ENCODE peak calls at places on chromosomes 1 and 21, in four cellular contexts. One of them, this sample, is unnamed.

GRCh38 chr1:14919755-14920154 is 233.8 kb upstream of the TMEM51 start:
- DNase-seq in heart right ventricle: no peak
- DNase-seq in fibroblast of lung: no peak
- DNase-seq in pancreas: no peak
- DNase-seq in this sample: no peak

GRCh38 chr1:111275079-111275478 is 15.6 kb upstream of the CHIA start:
- DNase-seq in heart right ventricle: peak; percentile 73
- DNase-seq in fibroblast of lung: peak; percentile 85
- DNase-seq in pancreas: no peak
- DNase-seq in this sample: peak; percentile 43

GRCh38 chr1:15730936-15731335 is 5.1 kb upstream of the SLC25A34 start:
- DNase-seq in heart right ventricle: no peak
- DNase-seq in fibroblast of lung: no peak
- DNase-seq in pancreas: no peak
- DNase-seq in this sample: no peak

GRCh38 chr1:49102752-49103151 is 326.1 kb upstream of the BEND5 start:
- DNase-seq in heart right ventricle: no peak
- DNase-seq in fibroblast of lung: peak; percentile 97
- DNase-seq in pancreas: no peak
- DNase-seq in this sample: no peak

GRCh38 chr1:150152772-150153461 is 3.2 kb downstream of the PLEKHO1 start:
- DNase-seq in heart right ventricle: no peak
- DNase-seq in fibroblast of lung: peak; percentile 77
- DNase-seq in pancreas: no peak
- DNase-seq in this sample: peak; percentile 72

GRCh38 chr1:209045326-209046057 is 538.0 kb upstream of the CAMK1G start:
- DNase-seq in heart right ventricle: no peak
- DNase-seq in fibroblast of lung: peak; percentile 67
- DNase-seq in pancreas: peak; percentile 82
- DNase-seq in this sample: no peak

GRCh38 chr1:12549460-12550349 is 68.3 kb downstream of the DHRS3 start:
- DNase-seq in heart right ventricle: peak; percentile 62
- DNase-seq in fibroblast of lung: peak; percentile 98
- DNase-seq in pancreas: no peak
- DNase-seq in this sample: peak; percentile 89

GRCh38 chr1:84365225-84366221 is 32.8 kb upstream of the DNASE2B start:
- DNase-seq in heart right ventricle: no peak
- DNase-seq in fibroblast of lung: peak; percentile 99
- DNase-seq in pancreas: no peak
- DNase-seq in this sample: no peak

DNA sequence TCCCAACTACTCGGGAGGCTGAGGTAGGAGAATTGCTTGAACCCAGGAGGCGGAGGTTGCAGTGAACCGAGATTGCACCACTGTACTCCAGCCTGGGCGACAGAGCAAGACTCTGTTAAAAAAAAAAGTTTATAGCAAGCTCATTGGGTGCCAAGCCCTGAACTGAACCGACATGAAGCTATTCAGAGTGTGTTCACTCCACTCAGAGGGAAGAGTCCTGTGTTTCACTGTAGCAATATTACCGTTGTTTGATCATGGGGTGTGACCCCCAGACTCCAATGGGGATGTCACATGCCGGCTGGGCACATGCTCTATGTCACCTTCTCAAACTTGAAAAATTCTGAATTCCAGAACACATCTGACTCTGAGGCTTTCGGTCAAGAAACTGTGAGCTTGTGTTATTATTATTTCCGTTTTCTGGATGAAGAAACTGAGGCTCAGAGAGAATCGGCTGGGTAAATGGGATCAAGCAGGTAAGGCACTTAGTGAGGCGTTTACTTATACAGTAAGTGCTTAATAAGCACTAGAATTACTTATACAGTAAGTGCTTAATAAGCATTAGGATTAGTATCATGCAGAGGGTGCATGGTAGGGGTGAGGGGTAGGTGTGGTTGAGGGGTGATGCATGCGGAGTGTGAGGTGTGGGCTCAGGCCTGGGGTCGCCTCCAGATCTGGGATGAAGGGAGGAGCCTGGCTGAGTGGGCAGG is 36.2 kb downstream of the HSPG2 start:
- DNase-seq in heart right ventricle: no peak
- DNase-seq in fibroblast of lung: no peak
- DNase-seq in pancreas: no peak
- DNase-seq in this sample: no peak
- H3K4me1 ChIP-seq in heart right ventricle: peaks cover 100% of the 10 kb centered on the region
- H3K4me1 ChIP-seq in fibroblast of lung: peaks cover 40% of the 10 kb centered on the region
- H3K4me1 ChIP-seq in pancreas: peaks cover 20% of the 10 kb centered on the region
- H3K4me1 ChIP-seq in this sample: peaks cover 84% of the 10 kb centered on the region

GRCh38 chr1:8603220-8603616 is 214.2 kb downstream of the RERE start:
- DNase-seq in heart right ventricle: no peak
- DNase-seq in fibroblast of lung: peak; percentile 15
- DNase-seq in pancreas: no peak
- DNase-seq in this sample: no peak
- H3K9me3 ChIP-seq in heart right ventricle: no peaks in the 10 kb centered on the region
- H3K9me3 ChIP-seq in fibroblast of lung: no peaks in the 10 kb centered on the region
- H3K9me3 ChIP-seq in pancreas: no peaks in the 10 kb centered on the region
- H3K9me3 ChIP-seq in this sample: no peaks in the 10 kb centered on the region

GRCh38 chr1:179187043-179187442 is 42.4 kb downstream of the ABL2 start:
- DNase-seq in heart right ventricle: no peak
- DNase-seq in fibroblast of lung: no peak
- DNase-seq in pancreas: no peak
- DNase-seq in this sample: no peak
- H3K4me1 ChIP-seq in heart right ventricle: peaks cover 14% of the 10 kb centered on the region
- H3K4me1 ChIP-seq in fibroblast of lung: peaks cover 2% of the 10 kb centered on the region
- H3K4me1 ChIP-seq in pancreas: no peaks in the 10 kb centered on the region
- H3K4me1 ChIP-seq in this sample: peaks cover 2% of the 10 kb centered on the region

GRCh38 chr21:28267449-28267848 is 725.2 kb downstream of the LTN1 start:
- DNase-seq in heart right ventricle: no peak
- DNase-seq in fibroblast of lung: no peak
- DNase-seq in pancreas: no peak
- DNase-seq in this sample: no peak
- H3K9me3 ChIP-seq in heart right ventricle: no peaks in the 10 kb centered on the region
- H3K9me3 ChIP-seq in fibroblast of lung: no peaks in the 10 kb centered on the region
- H3K9me3 ChIP-seq in pancreas: no peaks in the 10 kb centered on the region
- H3K9me3 ChIP-seq in this sample: no peaks in the 10 kb centered on the region

DNA sequence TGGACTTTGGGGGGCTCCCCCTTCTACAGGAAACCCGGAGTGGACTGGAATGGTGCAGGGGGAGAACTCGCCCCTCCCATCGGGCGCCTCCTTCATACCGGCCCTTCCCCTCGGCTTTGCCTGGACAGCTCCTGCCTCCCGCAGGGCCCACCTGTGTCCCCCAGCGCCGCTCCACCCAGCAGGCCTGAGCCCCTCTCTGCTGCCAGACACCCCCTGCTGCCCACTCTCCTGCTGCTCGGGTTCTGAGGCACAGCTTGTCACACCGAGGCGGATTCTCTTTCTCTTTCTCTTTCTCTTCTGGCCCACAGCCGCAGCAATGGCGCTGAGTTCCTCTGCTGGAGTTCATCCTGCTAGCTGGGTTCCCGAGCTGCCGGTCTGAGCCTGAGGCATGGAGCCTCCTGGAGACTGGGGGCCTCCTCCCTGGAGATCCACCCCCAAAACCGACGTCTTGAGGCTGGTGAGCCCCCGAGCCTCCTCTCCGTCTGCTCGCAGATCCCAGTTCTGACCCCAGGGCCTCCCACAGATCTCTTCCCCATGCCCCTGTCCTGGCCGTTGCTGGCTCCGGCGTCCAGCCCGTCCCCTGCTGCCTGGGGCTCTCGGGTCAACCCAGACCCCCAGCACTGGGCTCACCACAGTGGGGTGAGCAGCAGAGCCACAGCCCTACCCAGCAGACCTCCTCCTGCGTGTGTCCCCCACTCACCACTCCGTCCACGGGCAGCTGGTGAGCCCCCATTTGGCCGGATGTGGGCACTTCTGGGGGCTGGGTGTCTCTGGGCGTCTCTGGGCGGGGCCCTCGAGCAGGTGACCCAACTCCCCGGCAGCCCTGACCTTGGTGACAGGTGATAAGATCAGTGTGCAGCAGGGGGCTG is at the start of gene TNFRSF14:
- DNase-seq in heart right ventricle: peak; percentile 65
- DNase-seq in fibroblast of lung: peak; percentile 24
- DNase-seq in pancreas: no peak
- DNase-seq in this sample: peak; percentile 35
- H3K4me1 ChIP-seq in heart right ventricle: peaks cover 45% of the 10 kb centered on the region
- H3K4me1 ChIP-seq in fibroblast of lung: peaks cover 5% of the 10 kb centered on the region
- H3K4me1 ChIP-seq in pancreas: peaks cover 4% of the 10 kb centered on the region
- H3K4me1 ChIP-seq in this sample: peaks cover 21% of the 10 kb centered on the region

GRCh38 chr21:17911628-17912027 is 92.5 kb upstream of the C21orf91 start:
- DNase-seq in heart right ventricle: no peak
- DNase-seq in fibroblast of lung: peak; percentile 91
- DNase-seq in pancreas: no peak
- DNase-seq in this sample: no peak

GRCh38 chr21:17921579-17922530 is 102.7 kb upstream of the C21orf91 start:
- DNase-seq in heart right ventricle: peak; percentile 20
- DNase-seq in fibroblast of lung: peak; percentile 94
- DNase-seq in pancreas: peak; percentile 13
- DNase-seq in this sample: peak; percentile 15

DNA sequence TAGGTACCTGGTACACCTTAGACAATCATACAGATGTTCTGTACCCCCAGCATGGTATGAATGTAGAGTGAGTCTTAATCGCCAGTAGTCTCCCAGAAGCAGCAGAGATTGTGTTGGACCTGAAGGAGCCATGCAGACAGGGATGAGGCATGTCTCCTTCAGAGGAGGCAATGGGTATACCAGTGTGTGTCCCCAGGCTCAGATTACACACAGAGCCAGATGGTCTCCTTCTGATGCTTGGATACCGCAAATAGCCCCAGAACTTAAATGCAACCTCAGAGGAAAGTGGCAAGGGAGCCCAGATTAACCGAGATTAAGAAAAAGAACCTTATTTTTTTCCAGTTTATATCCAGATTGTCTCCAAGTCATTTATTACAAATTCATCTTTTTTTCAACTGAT is 96.8 kb upstream of the C21orf91 start:
- DNase-seq in heart right ventricle: no peak
- DNase-seq in fibroblast of lung: no peak
- DNase-seq in pancreas: no peak
- DNase-seq in this sample: no peak
- H3K9me3 ChIP-seq in heart right ventricle: peaks cover 16% of the 10 kb centered on the region
- H3K9me3 ChIP-seq in fibroblast of lung: no peaks in the 10 kb centered on the region
- H3K9me3 ChIP-seq in pancreas: no peaks in the 10 kb centered on the region
- H3K9me3 ChIP-seq in this sample: no peaks in the 10 kb centered on the region

GRCh38 chr1:243249214-243249613 is 5.9 kb downstream of the CEP170 start:
- DNase-seq in heart right ventricle: no peak
- DNase-seq in fibroblast of lung: no peak
- DNase-seq in pancreas: no peak
- DNase-seq in this sample: no peak
- H3K4me1 ChIP-seq in heart right ventricle: peaks cover 88% of the 10 kb centered on the region
- H3K4me1 ChIP-seq in fibroblast of lung: peaks cover 7% of the 10 kb centered on the region
- H3K4me1 ChIP-seq in pancreas: peaks cover 14% of the 10 kb centered on the region
- H3K4me1 ChIP-seq in this sample: peaks cover 76% of the 10 kb centered on the region

GRCh38 chr1:4701276-4701675 is 46.9 kb downstream of the AJAP1 start:
- DNase-seq in heart right ventricle: no peak
- DNase-seq in fibroblast of lung: no peak
- DNase-seq in pancreas: no peak
- DNase-seq in this sample: no peak

GRCh38 chr1:4700801-4701200 is 46.4 kb downstream of the AJAP1 start:
- DNase-seq in heart right ventricle: no peak
- DNase-seq in fibroblast of lung: no peak
- DNase-seq in pancreas: no peak
- DNase-seq in this sample: no peak

GRCh38 chr1:4703646-4704045 is 49.2 kb downstream of the AJAP1 start:
- DNase-seq in heart right ventricle: no peak
- DNase-seq in fibroblast of lung: no peak
- DNase-seq in pancreas: no peak
- DNase-seq in this sample: no peak

GRCh38 chr1:4702927-4703326 is 48.5 kb downstream of the AJAP1 start:
- DNase-seq in heart right ventricle: no peak
- DNase-seq in fibroblast of lung: peak; percentile 56
- DNase-seq in pancreas: no peak
- DNase-seq in this sample: peak; percentile 5

DNA sequence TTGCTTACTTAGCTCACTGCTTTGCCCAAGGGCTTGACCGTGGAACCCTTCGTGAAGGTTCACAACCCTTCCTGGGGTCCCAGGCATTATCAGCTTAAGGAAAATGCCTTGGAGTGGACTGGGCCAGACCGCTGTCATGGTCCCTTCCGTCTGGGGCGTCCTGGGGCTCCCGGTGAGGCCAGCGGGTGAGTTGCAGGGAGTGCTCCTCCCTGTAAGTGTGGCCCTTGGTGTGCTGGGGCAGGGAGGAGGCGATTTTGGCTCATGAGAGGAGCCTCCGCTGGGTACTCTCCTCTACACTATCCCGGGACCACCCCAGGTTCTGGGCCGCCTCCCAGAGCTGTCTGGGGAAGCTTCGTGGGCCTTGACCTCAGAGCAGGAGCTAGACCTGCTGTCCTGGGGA is 48.1 kb downstream of the AJAP1 start:
- DNase-seq in heart right ventricle: no peak
- DNase-seq in fibroblast of lung: no peak
- DNase-seq in pancreas: no peak
- DNase-seq in this sample: no peak
- H3K9me3 ChIP-seq in heart right ventricle: no peaks in the 10 kb centered on the region
- H3K9me3 ChIP-seq in fibroblast of lung: no peaks in the 10 kb centered on the region
- H3K9me3 ChIP-seq in pancreas: no peaks in the 10 kb centered on the region
- H3K9me3 ChIP-seq in this sample: no peaks in the 10 kb centered on the region

DNA sequence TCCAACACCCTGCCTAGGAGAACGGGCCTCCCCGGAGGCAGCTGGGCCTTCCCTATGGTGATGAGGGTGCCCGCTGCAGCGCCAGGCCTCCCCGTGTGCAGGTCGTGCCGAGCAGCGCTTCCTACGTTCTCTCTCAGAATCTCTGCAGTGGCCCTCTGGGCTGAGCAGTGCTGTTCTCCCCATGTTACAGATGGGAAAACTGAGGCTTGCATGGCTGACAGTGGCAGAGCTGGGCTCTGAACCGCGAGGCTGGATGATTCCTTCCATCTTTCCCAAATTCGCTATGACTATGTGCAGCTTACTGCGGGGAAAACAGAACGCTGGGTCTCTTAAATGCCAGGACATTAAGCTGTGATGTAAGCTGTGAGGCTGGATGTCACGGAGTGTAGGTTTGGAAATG is 8.9 kb downstream of the KLHL21 start:
- DNase-seq in heart right ventricle: no peak
- DNase-seq in fibroblast of lung: no peak
- DNase-seq in pancreas: no peak
- DNase-seq in this sample: no peak
- H3K4me1 ChIP-seq in heart right ventricle: peaks cover 88% of the 10 kb centered on the region
- H3K4me1 ChIP-seq in fibroblast of lung: no peaks in the 10 kb centered on the region
- H3K4me1 ChIP-seq in pancreas: peaks cover 14% of the 10 kb centered on the region
- H3K4me1 ChIP-seq in this sample: peaks cover 98% of the 10 kb centered on the region

This sample was measured in gastrocnemius medialis.